ENCODE peak calls at places on chromosomes 13 and 19, in seven cellular contexts. M is activated CD4-positive, CD25-positive, alpha-beta regulatory T cell; O is OCI-LY7; H is stimulated activated naive B cell treated with anti-CD40 and anti-IgM and Interleukin-4, amounts not matched to agents 10 μg/mL and 1 μg/mL and 100 μg/mL, for 72 hours; X is activated T-cell treated with anti-CD3 and anti-CD28 coated beads, Interleukin-2, amount 50 U/mL, for 1 hour; Y is fibroblast of villous mesenchyme; P is epithelial cell of esophagus. K is an unnamed sample.

GRCh38 chr13:113065406-113066141 is 40.0 kb upstream of the F7 start:
- DNase-seq in M (no peak), O (no peak), H (no peak), X (no peak), Y (no peak), P (no peak), K (no peak)

GRCh38 chr13:50129923-50130685 is 114.9 kb downstream of the KCNRG start:
- DNase-seq in M (no peak), O (peak; percentile 65), H (no peak), X (peak; percentile 58), Y (no peak), P (peak; percentile 29), K (peak; percentile 29)

GRCh38 chr19:3167533-3168272 is 10.9 kb upstream of the S1PR4 start:
- DNase-seq in M (no peak), O (no peak), H (no peak), X (no peak), Y (no peak), P (peak; percentile 34), K (no peak)

GRCh38 chr13:25330541-25330940 is 29.1 kb downstream of the NUP58 start:
- DNase-seq in M (no peak), O (no peak), H (no peak), X (no peak), Y (no peak), P (peak; percentile 17), K (no peak)

GRCh38 chr13:93767231-93767916 is 540.8 kb downstream of the GPC6 start:
- DNase-seq in M (no peak), O (no peak), H (no peak), X (no peak), Y (peak; percentile 82), P (no peak), K (no peak)

GRCh38 chr19:1648156-1648925 is 4.1 kb downstream of the TCF3 start:
- DNase-seq in M (no peak), O (peak; percentile 97), H (peak; percentile 75), X (no peak), Y (no peak), P (no peak), K (no peak)

GRCh38 chr13:71525004-71525403 is 342.0 kb downstream of the DACH1 start:
- DNase-seq in M (no peak), O (no peak), H (no peak), X (no peak), Y (peak; percentile 86), P (no peak), K (no peak)

GRCh38 chr13:21060827-21061076 is 634 bp downstream of the LATS2 start:
- DNase-seq in M (no peak), O (no peak), H (no peak), X (no peak), Y (no peak), P (no peak), K (no peak)

GRCh38 chr13:100588350-100589177 is at the start of gene GGACT:
- DNase-seq in M (peak; percentile 88), O (peak; percentile 72), H (peak; percentile 82), X (peak; percentile 88), Y (peak; percentile 45), P (peak; percentile 69), K (peak; percentile 81)

GRCh38 chr13:110689041-110689440 is 16.9 kb downstream of the CARS2 start:
- DNase-seq in M (no peak), O (no peak), H (no peak), X (no peak), Y (no peak), P (no peak), K (no peak)

GRCh38 chr13:25929816-25930215 is 122.0 kb downstream of the SHISA2 start:
- DNase-seq in M (no peak), O (no peak), H (no peak), X (no peak), Y (no peak), P (no peak), K (no peak)

GRCh38 chr13:44160549-44161278 is 212.9 kb upstream of the SERP2 start:
- DNase-seq in M (no peak), O (no peak), H (no peak), X (no peak), Y (no peak), P (peak; percentile 21), K (no peak)